ENCODE peak calls at places on chromosome 15, in six cellular contexts. T is body of pancreas, O is WERI-Rb-1, P is GM10248, G is heart left ventricle, M is endodermal cell. W is an unnamed sample.

GRCh38 chr15:93477188-93477587 is 388.2 kb upstream of the RGMA start:
- DNase-seq in T (no peak), O (no peak), P (no peak), G (no peak), M (peak), W (no peak)

GRCh38 chr15:32134777-32135307 is 104.5 kb downstream of the CHRNA7 start:
- DNase-seq in T (peak), O (no peak), P (no peak), G (no peak), M (no peak), W (no peak)

GRCh38 chr15:39942101-39942752 is 8.3 kb downstream of the EIF2AK4 start:
- DNase-seq in T (no peak), O (no peak), P (no peak), G (no peak), M (no peak), W (no peak)

GRCh38 chr15:39621961-39622360 is 41.1 kb downstream of the THBS1 start:
- DNase-seq in T (no peak), O (no peak), P (no peak), G (no peak), M (no peak), W (no peak)

GRCh38 chr15:32649336-32649735 is 7.8 kb downstream of the SCG5 start:
- DNase-seq in T (peak), O (no peak), P (no peak), G (no peak), M (peak), W (no peak)

GRCh38 chr15:76146808-76147207 is 87.0 kb downstream of the TMEM266 start:
- DNase-seq in T (no peak), O (no peak), P (no peak), G (no peak), M (no peak), W (no peak)

GRCh38 chr15:81279621-81280051 is 44.3 kb downstream of the STARD5 start:
- DNase-seq in T (no peak), O (no peak), P (no peak), G (no peak), M (no peak), W (no peak)

GRCh38 chr15:98745650-98746374 is 97.5 kb downstream of the IGF1R start:
- DNase-seq in T (no peak), O (no peak), P (no peak), G (no peak), M (no peak), W (no peak)

GRCh38 chr15:35293353-35294130 is 208.4 kb upstream of the NANOGP8 start:
- DNase-seq in T (no peak), O (no peak), P (no peak), G (no peak), M (peak), W (no peak)

GRCh38 chr15:44545934-44546802 is 9.2 kb downstream of the EIF3J start:
- DNase-seq in T (no peak), O (no peak), P (peak), G (no peak), M (no peak), W (no peak)

GRCh38 chr15:77002954-77003912 is 8.3 kb downstream of the PSTPIP1 start:
- DNase-seq in T (no peak), O (no peak), P (peak), G (no peak), M (no peak), W (no peak)

GRCh38 chr15:57607570-57608000 is 15.9 kb downstream of the MYZAP start:
- DNase-seq in T (peak), O (no peak), P (no peak), G (peak), M (no peak), W (no peak)

GRCh38 chr15:78365931-78366330 is 25.8 kb downstream of the CRABP1 start:
- DNase-seq in T (no peak), O (no peak), P (no peak), G (no peak), M (no peak), W (no peak)

GRCh38 chr15:33985287-33985686 is 17.0 kb downstream of the CHRM5 start:
- DNase-seq in T (no peak), O (no peak), P (no peak), G (no peak), M (no peak), W (no peak)

GRCh38 chr15:43267439-43267838 is 711 bp upstream of the TGM5 start:
- DNase-seq in T (no peak), O (no peak), P (no peak), G (no peak), M (no peak), W (no peak)

GRCh38 chr15:43266834-43267233 is at the start of gene TGM5:
- DNase-seq in T (peak), O (no peak), P (no peak), G (no peak), M (no peak), W (no peak)

GRCh38 chr15:43266386-43266785 is 342 bp downstream of the TGM5 start:
- DNase-seq in T (no peak), O (no peak), P (no peak), G (no peak), M (no peak), W (no peak)

GRCh38 chr15:43270113-43270665 is 3.5 kb upstream of the TGM5 start:
- DNase-seq in T (no peak), O (no peak), P (no peak), G (no peak), M (no peak), W (no peak)

GRCh38 chr15:43268111-43269105 is 1.7 kb upstream of the TGM5 start:
- DNase-seq in T (no peak), O (peak), P (peak), G (no peak), M (peak), W (peak)
- TF ChIP-seq CTCF in T (no peak), O (peak), P (peak), G (peak), M (peak), W (no peak)

GRCh38 chr15:52765779-52766178 is 24.4 kb downstream of the ONECUT1 start:
- DNase-seq in T (peak), O (peak), P (no peak), G (no peak), M (peak), W (peak)
- TF ChIP-seq CTCF in T (no peak), O (peak), P (no peak), G (no peak), M (peak), W (no peak)

GRCh38 chr15:43483306-43484128 is 9.4 kb downstream of the TP53BP1 start:
- DNase-seq in T (no peak), O (no peak), P (no peak), G (no peak), M (no peak), W (no peak)
- TF ChIP-seq CTCF in T (peak), O (peak), P (no peak), G (no peak), M (peak), W (no peak)

GRCh38 chr15:62750471-62750870 is 292.1 kb upstream of the TPM1 start:
- DNase-seq in T (no peak), O (no peak), P (no peak), G (no peak), M (no peak), W (no peak)
- TF ChIP-seq CTCF in T (no peak), O (no peak), P (no peak), G (no peak), M (no peak), W (no peak)

DNA sequence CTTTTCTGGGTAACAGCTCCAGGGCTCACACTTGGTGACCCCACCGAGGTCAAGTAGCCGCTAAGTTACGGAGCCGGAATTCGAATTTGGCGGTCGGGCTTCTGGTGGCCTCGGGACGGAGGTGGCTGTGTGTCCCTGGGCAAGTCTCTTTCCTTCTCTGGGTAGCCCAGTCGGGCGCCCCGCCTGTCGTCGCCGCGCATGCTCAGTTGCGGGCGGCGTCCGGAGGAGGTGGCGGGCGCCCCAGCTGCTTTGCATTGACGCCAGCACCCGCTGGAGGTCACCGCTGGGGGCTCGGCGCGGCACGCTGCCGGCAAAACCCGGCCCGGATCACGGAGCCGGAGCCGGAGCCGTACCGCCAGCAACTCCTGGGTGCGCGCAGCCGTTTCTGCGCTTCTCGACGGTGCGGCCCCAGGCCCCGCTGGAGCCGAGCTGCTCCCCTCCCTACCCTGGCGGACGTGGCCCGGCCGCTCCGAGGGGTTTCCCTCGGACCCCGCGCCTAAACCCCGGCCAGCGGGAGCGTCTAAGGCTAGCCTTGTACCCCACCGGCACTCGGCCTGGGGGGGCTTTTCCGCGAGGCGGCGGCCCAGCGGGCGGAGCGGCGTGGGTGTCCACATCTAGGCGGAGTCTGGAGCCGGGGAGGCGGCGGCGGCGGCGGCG is 474 bp upstream of the PDE8A start:
- DNase-seq in T (peak), O (peak), P (peak), G (peak), M (peak), W (peak)
- TF ChIP-seq CTCF in T (peak), O (no peak), P (no peak), G (peak), M (peak), W (no peak)

DNA sequence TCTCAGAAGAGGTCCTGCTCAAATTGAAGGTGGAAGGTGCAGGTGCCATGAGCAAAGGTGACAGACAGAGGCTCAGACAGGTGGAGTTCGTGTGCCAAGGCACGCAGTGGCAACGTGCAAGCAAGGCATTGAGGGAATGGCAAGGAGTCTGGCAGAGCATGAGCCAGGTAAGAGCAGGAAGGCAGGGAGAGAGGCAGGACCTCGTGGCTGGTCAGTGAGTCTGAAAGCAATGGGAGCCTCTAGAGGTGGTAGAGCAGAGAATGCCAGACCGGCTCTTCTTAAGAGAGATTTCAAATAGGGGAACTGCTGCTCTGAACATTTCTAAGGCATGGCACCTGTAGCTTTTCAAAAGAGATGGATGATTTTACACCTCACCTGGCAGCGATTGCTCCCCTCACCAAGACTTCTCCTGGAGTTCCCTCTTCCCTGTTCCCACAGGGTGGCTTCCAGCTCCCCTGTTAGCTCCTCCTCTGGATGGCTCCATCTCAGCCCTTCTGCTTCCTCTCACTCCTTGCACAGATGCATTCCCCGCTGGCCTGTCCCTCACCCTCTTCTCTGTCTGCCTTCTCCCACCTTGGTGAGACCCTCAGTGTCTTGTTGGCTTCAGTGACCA is 2.7 kb downstream of the MYO5C start:
- DNase-seq in T (peak), O (no peak), P (no peak), G (no peak), M (no peak), W (no peak)
- TF ChIP-seq CTCF in T (no peak), O (no peak), P (no peak), G (no peak), M (peak), W (no peak)

DNA sequence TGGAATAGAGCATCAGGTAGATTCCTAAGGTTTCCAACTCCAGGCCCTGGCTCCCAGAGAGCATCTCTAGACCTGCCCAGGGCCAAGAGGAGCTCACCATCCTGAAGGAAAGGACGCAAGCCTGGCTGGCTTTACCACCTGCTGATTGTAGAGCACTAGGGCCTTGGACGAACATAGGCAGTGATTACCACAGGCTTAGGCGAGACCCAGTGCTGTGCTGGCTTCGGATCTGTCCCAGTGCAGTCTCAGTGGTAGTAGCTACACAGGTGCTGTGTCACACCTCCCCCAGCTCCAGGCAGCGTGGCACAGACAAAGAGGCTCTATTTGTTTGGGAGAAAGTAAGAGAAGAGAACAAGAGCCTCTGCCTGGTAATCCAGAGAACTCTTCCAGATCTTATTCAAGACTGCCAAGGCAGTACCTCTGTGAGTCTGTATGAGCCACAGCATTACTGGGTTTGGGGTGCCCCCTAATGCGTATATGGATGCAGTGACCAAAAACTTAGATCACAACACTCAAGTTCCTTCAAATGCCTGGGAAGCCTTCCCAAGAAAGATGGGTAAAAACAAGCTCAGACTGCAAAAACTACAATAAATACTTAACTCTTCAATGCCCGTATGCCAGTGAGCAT is 25.4 kb downstream of the ISG20 start:
- DNase-seq in T (no peak), O (no peak), P (no peak), G (no peak), M (no peak), W (no peak)
- TF ChIP-seq CTCF in T (no peak), O (no peak), P (peak), G (peak), M (peak), W (no peak)

GRCh38 chr15:24971772-24972171 is 17.0 kb downstream of the SNRPN start:
- DNase-seq in T (no peak), O (no peak), P (no peak), G (no peak), M (no peak), W (no peak)
- TF ChIP-seq CTCF in T (no peak), O (no peak), P (no peak), G (no peak), M (no peak), W (no peak)